ENCODE peak calls at places on chromosomes 1 and 21, in eight cellular contexts. N is breast epithelium, J is ovary, F is heart left ventricle, K is IMR-90, M is stomach, P is uterus, H is adrenal gland. D is an unnamed sample.
A peak's percentile ranks its signal among the peaks of the same experiment; 100 is the strongest.

GRCh38 chr1:186220101-186220500 is 155.0 kb downstream of the TPR start:
- DNase-seq in N (no peak), J (no peak), F (no peak), K (no peak), M (no peak), P (no peak), H (no peak), D (no peak)

GRCh38 chr1:156379420-156380165 is 10.6 kb downstream of the RHBG start:
- DNase-seq in N (no peak), J (no peak), F (no peak), K (peak; percentile 5), M (no peak), P (no peak), H (no peak), D (no peak)

GRCh38 chr1:247376659-247377058 is 39.3 kb upstream of the NLRP3 start:
- DNase-seq in N (no peak), J (no peak), F (no peak), K (no peak), M (no peak), P (no peak), H (no peak), D (no peak)

GRCh38 chr1:36643391-36644270 is 160.9 kb upstream of the CSF3R start:
- DNase-seq in N (no peak), J (no peak), F (no peak), K (no peak), M (no peak), P (no peak), H (no peak), D (peak; percentile 25)

GRCh38 chr1:211135342-211135950 is 1.5 kb upstream of the KCNH1 start:
- DNase-seq in N (no peak), J (no peak), F (no peak), K (peak; percentile 70), M (no peak), P (no peak), H (no peak), D (no peak)

GRCh38 chr1:112956503-112957132 is 622 bp upstream of the SLC16A1 start:
- DNase-seq in N (no peak), J (no peak), F (peak; percentile 72), K (no peak), M (no peak), P (no peak), H (peak; percentile 15), D (no peak)

GRCh38 chr1:88684482-88685238 is 587 bp downstream of the PKN2 start:
- DNase-seq in N (peak; percentile 52), J (peak; percentile 41), F (peak; percentile 85), K (peak; percentile 45), M (peak; percentile 42), P (peak; percentile 39), H (peak; percentile 47), D (peak; percentile 63)

GRCh38 chr1:9495854-9496374 is 43.4 kb upstream of the SLC25A33 start:
- DNase-seq in N (no peak), J (no peak), F (no peak), K (no peak), M (no peak), P (no peak), H (no peak), D (no peak)

GRCh38 chr1:28111157-28111556 is 22.7 kb upstream of the EYA3 start:
- DNase-seq in N (no peak), J (no peak), F (no peak), K (no peak), M (no peak), P (no peak), H (no peak), D (no peak)

GRCh38 chr1:162373072-162373427 is 3.6 kb downstream of the SPATA46 start:
- DNase-seq in N (no peak), J (no peak), F (no peak), K (no peak), M (no peak), P (no peak), H (no peak), D (no peak)

GRCh38 chr21:30209571-30209970 is 6.3 kb downstream of the CLDN8 start:
- DNase-seq in N (no peak), J (no peak), F (no peak), K (no peak), M (no peak), P (no peak), H (no peak), D (no peak)

GRCh38 chr1:15937706-15938168 is 38.2 kb downstream of the ZBTB17 start:
- DNase-seq in N (no peak), J (no peak), F (no peak), K (peak; percentile 66), M (peak; percentile 21), P (no peak), H (no peak), D (no peak)

GRCh38 chr1:215418876-215419442 is 148.1 kb upstream of the KCTD3 start:
- DNase-seq in N (no peak), J (no peak), F (no peak), K (no peak), M (no peak), P (no peak), H (no peak), D (no peak)

GRCh38 chr1:50208296-50208695 is 99.6 kb downstream of the ELAVL4 start:
- DNase-seq in N (no peak), J (no peak), F (no peak), K (no peak), M (no peak), P (no peak), H (no peak), D (no peak)

GRCh38 chr1:212712451-212713303 is 13.0 kb upstream of the BATF3 start:
- DNase-seq in N (no peak), J (no peak), F (no peak), K (peak; percentile 90), M (no peak), P (no peak), H (no peak), D (no peak)

GRCh38 chr1:15401391-15402055 is 8.2 kb upstream of the EFHD2 start:
- DNase-seq in N (no peak), J (no peak), F (no peak), K (no peak), M (no peak), P (no peak), H (no peak), D (no peak)

GRCh38 chr21:41777934-41778815 is 11.3 kb upstream of the RIPK4 start:
- DNase-seq in N (peak; percentile 93), J (peak; percentile 83), F (peak; percentile 90), K (peak; percentile 69), M (peak; percentile 94), P (peak; percentile 65), H (peak; percentile 84), D (peak; percentile 90)

GRCh38 chr1:7474143-7474490 is 297.0 kb upstream of the VAMP3 start:
- DNase-seq in N (no peak), J (no peak), F (no peak), K (no peak), M (no peak), P (no peak), H (no peak), D (no peak)

GRCh38 chr1:7475691-7476090 is 295.4 kb upstream of the VAMP3 start:
- DNase-seq in N (no peak), J (no peak), F (no peak), K (no peak), M (no peak), P (no peak), H (no peak), D (no peak)

GRCh38 chr1:7473223-7474142 is 297.6 kb upstream of the VAMP3 start:
- DNase-seq in N (no peak), J (no peak), F (no peak), K (no peak), M (no peak), P (no peak), H (no peak), D (no peak)

GRCh38 chr1:7476402-7476801 is 294.7 kb upstream of the VAMP3 start:
- DNase-seq in N (no peak), J (no peak), F (no peak), K (no peak), M (no peak), P (no peak), H (no peak), D (no peak)

DNA sequence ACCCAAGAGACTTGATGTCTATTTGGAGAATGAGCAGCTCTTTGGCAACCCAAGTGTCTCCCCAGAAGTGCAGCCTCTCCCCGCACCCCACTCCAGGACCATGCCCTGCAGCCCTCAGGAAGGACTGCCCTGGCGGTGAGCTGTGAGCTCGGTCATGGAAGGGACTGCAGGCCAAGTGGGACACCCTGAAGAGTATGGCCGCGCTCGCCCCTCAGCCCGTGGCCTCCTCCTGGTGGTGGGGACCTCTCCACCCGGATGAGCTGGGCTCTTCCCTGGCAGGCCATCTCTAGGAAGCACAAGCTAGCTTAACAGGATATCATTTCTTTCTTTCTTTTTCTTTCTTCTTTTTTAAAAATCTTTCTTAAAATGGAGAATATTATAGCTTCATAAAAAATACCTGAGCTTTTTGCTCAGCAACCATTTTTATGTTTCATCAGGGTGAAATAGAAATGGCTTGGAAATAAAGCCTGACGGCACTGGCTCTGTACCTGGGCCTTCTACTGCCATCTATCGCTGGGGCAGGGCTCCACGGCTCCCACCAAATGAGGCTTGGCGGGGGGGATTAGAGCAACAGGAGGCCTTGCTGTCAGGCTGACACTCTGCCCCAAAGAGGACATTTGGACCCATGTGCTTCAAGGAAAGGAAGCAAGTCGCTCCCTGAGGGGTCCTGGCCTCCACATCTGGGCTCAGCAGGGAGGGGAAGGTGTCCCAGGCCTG is 296.2 kb upstream of the VAMP3 start:
- DNase-seq in N (no peak), J (no peak), F (no peak), K (no peak), M (no peak), P (no peak), H (no peak), D (no peak)
- TF ChIP-seq CTCF in N (no peak), J (no peak), F (no peak), K (no peak), M (no peak), P (no peak), H (no peak), D (no peak)

GRCh38 chr1:116909511-116910378 is at the start of gene PTGFRN:
- DNase-seq in N (peak; percentile 72), J (peak; percentile 75), F (peak; percentile 87), K (peak; percentile 6), M (peak; percentile 69), P (peak; percentile 81), H (peak; percentile 79), D (peak; percentile 73)
- TF ChIP-seq POLR2A in N (no peak), J (peak; percentile 10), F (peak; percentile 21), K (no peak), M (no peak), P (peak; percentile 59), H (peak; percentile 42), D (peak; percentile 69)

GRCh38 chr1:43779266-43779665 is 71.9 kb downstream of the ST3GAL3 start:
- DNase-seq in N (no peak), J (no peak), F (no peak), K (no peak), M (no peak), P (no peak), H (no peak), D (no peak)
- TF ChIP-seq CTCF in N (no peak), J (no peak), F (no peak), K (no peak), M (no peak), P (no peak), H (no peak), D (no peak)

DNA sequence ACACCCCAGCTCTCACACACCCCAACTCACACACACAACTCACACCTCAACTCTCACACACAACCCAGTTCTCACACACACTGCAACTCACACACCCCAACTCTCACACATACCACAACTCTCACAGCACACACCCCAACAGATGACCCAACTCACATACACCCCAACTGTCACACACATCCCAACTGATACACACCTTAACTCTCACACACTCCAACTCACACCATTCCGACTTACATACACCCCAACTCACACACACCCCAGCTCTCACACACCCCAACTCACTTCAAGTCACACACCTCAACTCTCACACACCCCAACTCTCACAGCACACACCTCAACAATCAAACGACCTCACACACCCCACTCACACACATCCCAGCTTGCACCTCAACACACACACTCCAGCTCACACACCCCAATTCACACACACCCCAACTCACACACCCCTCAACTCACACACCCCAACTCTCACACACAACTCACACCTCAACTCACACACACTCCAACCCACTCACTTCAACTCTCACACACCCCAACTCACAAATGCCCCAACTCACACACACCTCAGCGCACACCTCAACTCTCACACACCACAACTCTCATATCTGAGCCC is 66.3 kb downstream of the SETD4 start:
- DNase-seq in N (no peak), J (no peak), F (no peak), K (no peak), M (no peak), P (no peak), H (no peak), D (no peak)
- TF ChIP-seq POLR2A in N (no peak), J (no peak), F (no peak), K (no peak), M (no peak), P (no peak), H (no peak), D (no peak)

D was measured in transverse colon.